ENCODE peak calls at places on chromosomes 7 and 10, in eight cellular contexts. One of them, this sample, is unnamed.

GRCh38 chr10:44173558-44173894 is 211.4 kb downstream of the CXCL12 start:
- DNase-seq in psoas muscle: no peak
- DNase-seq in naive thymus-derived CD8-positive, alpha-beta T cell: no peak
- DNase-seq in islet precursor cell: no peak
- DNase-seq in activated CD4-positive, CD25-positive, alpha-beta regulatory T cell: no peak
- DNase-seq in SHP77: no peak
- DNase-seq in GM18507: no peak
- DNase-seq in smooth muscle cell of the brain vasculature: no peak
- DNase-seq in this sample: no peak

GRCh38 chr7:118153551-118154177 is 30.3 kb upstream of the LSM8 start:
- DNase-seq in psoas muscle: no peak
- DNase-seq in smooth muscle cell of the brain vasculature: no peak
- DNase-seq in naive thymus-derived CD8-positive, alpha-beta T cell: no peak
- DNase-seq in activated CD4-positive, CD25-positive, alpha-beta regulatory T cell: no peak
- DNase-seq in GM18507: peak
- DNase-seq in SHP77: peak
- DNase-seq in islet precursor cell: no peak
- DNase-seq in this sample: peak

GRCh38 chr10:4481192-4481591 is 344.8 kb upstream of the AKR1E2 start:
- DNase-seq in islet precursor cell: no peak
- DNase-seq in GM18507: no peak
- DNase-seq in psoas muscle: no peak
- DNase-seq in SHP77: no peak
- DNase-seq in naive thymus-derived CD8-positive, alpha-beta T cell: no peak
- DNase-seq in smooth muscle cell of the brain vasculature: no peak
- DNase-seq in activated CD4-positive, CD25-positive, alpha-beta regulatory T cell: no peak
- DNase-seq in this sample: no peak

GRCh38 chr7:15723840-15724239 is 37.4 kb upstream of the MEOX2 start:
- DNase-seq in islet precursor cell: no peak
- DNase-seq in smooth muscle cell of the brain vasculature: no peak
- DNase-seq in GM18507: no peak
- DNase-seq in SHP77: no peak
- DNase-seq in activated CD4-positive, CD25-positive, alpha-beta regulatory T cell: no peak
- DNase-seq in psoas muscle: no peak
- DNase-seq in naive thymus-derived CD8-positive, alpha-beta T cell: no peak
- DNase-seq in this sample: no peak

GRCh38 chr7:157774495-157774894 is 437.7 kb downstream of the DNAJB6 start:
- DNase-seq in smooth muscle cell of the brain vasculature: no peak
- DNase-seq in activated CD4-positive, CD25-positive, alpha-beta regulatory T cell: no peak
- DNase-seq in GM18507: no peak
- DNase-seq in psoas muscle: peak
- DNase-seq in islet precursor cell: no peak
- DNase-seq in SHP77: no peak
- DNase-seq in naive thymus-derived CD8-positive, alpha-beta T cell: no peak
- DNase-seq in this sample: no peak

GRCh38 chr10:103716206-103717160 is 138.9 kb downstream of the SH3PXD2A start:
- DNase-seq in smooth muscle cell of the brain vasculature: no peak
- DNase-seq in SHP77: no peak
- DNase-seq in activated CD4-positive, CD25-positive, alpha-beta regulatory T cell: no peak
- DNase-seq in psoas muscle: no peak
- DNase-seq in naive thymus-derived CD8-positive, alpha-beta T cell: no peak
- DNase-seq in islet precursor cell: peak
- DNase-seq in GM18507: no peak
- DNase-seq in this sample: peak

GRCh38 chr10:79403441-79404230 is 41.8 kb downstream of the ZCCHC24 start:
- DNase-seq in islet precursor cell: peak
- DNase-seq in activated CD4-positive, CD25-positive, alpha-beta regulatory T cell: no peak
- DNase-seq in SHP77: peak
- DNase-seq in GM18507: no peak
- DNase-seq in smooth muscle cell of the brain vasculature: no peak
- DNase-seq in psoas muscle: no peak
- DNase-seq in naive thymus-derived CD8-positive, alpha-beta T cell: no peak
- DNase-seq in this sample: peak

GRCh38 chr10:3716093-3716492 is 68.9 kb downstream of the KLF6 start:
- DNase-seq in activated CD4-positive, CD25-positive, alpha-beta regulatory T cell: no peak
- DNase-seq in SHP77: no peak
- DNase-seq in smooth muscle cell of the brain vasculature: no peak
- DNase-seq in naive thymus-derived CD8-positive, alpha-beta T cell: no peak
- DNase-seq in GM18507: no peak
- DNase-seq in psoas muscle: no peak
- DNase-seq in islet precursor cell: no peak
- DNase-seq in this sample: no peak

GRCh38 chr10:103915794-103916193 is 2.2 kb downstream of the STN1 start:
- DNase-seq in GM18507: no peak
- DNase-seq in SHP77: no peak
- DNase-seq in smooth muscle cell of the brain vasculature: no peak
- DNase-seq in islet precursor cell: no peak
- DNase-seq in naive thymus-derived CD8-positive, alpha-beta T cell: no peak
- DNase-seq in psoas muscle: no peak
- DNase-seq in activated CD4-positive, CD25-positive, alpha-beta regulatory T cell: no peak
- DNase-seq in this sample: no peak

GRCh38 chr10:103584216-103585010 is 90.9 kb downstream of the NEURL1 start:
- DNase-seq in activated CD4-positive, CD25-positive, alpha-beta regulatory T cell: peak
- DNase-seq in smooth muscle cell of the brain vasculature: no peak
- DNase-seq in islet precursor cell: no peak
- DNase-seq in naive thymus-derived CD8-positive, alpha-beta T cell: peak
- DNase-seq in GM18507: no peak
- DNase-seq in SHP77: no peak
- DNase-seq in psoas muscle: peak
- DNase-seq in this sample: no peak

GRCh38 chr7:19713676-19714075 is 4.8 kb upstream of the POLR1F start:
- DNase-seq in naive thymus-derived CD8-positive, alpha-beta T cell: no peak
- DNase-seq in islet precursor cell: no peak
- DNase-seq in smooth muscle cell of the brain vasculature: peak
- DNase-seq in activated CD4-positive, CD25-positive, alpha-beta regulatory T cell: peak
- DNase-seq in GM18507: no peak
- DNase-seq in psoas muscle: no peak
- DNase-seq in SHP77: peak
- DNase-seq in this sample: peak

GRCh38 chr10:112209534-112210200 is 26.1 kb upstream of the GPAM start:
- DNase-seq in GM18507: no peak
- DNase-seq in smooth muscle cell of the brain vasculature: no peak
- DNase-seq in islet precursor cell: peak
- DNase-seq in activated CD4-positive, CD25-positive, alpha-beta regulatory T cell: no peak
- DNase-seq in SHP77: no peak
- DNase-seq in naive thymus-derived CD8-positive, alpha-beta T cell: no peak
- DNase-seq in psoas muscle: no peak
- DNase-seq in this sample: no peak

GRCh38 chr10:68333452-68333851 is 724 bp upstream of the PBLD start:
- DNase-seq in naive thymus-derived CD8-positive, alpha-beta T cell: no peak
- DNase-seq in smooth muscle cell of the brain vasculature: no peak
- DNase-seq in activated CD4-positive, CD25-positive, alpha-beta regulatory T cell: no peak
- DNase-seq in islet precursor cell: no peak
- DNase-seq in SHP77: no peak
- DNase-seq in psoas muscle: no peak
- DNase-seq in GM18507: no peak
- DNase-seq in this sample: no peak

GRCh38 chr10:33559105-33559504 is 224.6 kb upstream of the NRP1 start:
- DNase-seq in activated CD4-positive, CD25-positive, alpha-beta regulatory T cell: no peak
- DNase-seq in islet precursor cell: no peak
- DNase-seq in GM18507: no peak
- DNase-seq in SHP77: no peak
- DNase-seq in naive thymus-derived CD8-positive, alpha-beta T cell: no peak
- DNase-seq in psoas muscle: peak
- DNase-seq in smooth muscle cell of the brain vasculature: no peak
- DNase-seq in this sample: no peak

GRCh38 chr10:16384064-16384463 is 52.7 kb upstream of the PTER start:
- DNase-seq in naive thymus-derived CD8-positive, alpha-beta T cell: no peak
- DNase-seq in GM18507: no peak
- DNase-seq in smooth muscle cell of the brain vasculature: no peak
- DNase-seq in psoas muscle: no peak
- DNase-seq in activated CD4-positive, CD25-positive, alpha-beta regulatory T cell: no peak
- DNase-seq in SHP77: peak
- DNase-seq in islet precursor cell: no peak
- DNase-seq in this sample: no peak

GRCh38 chr10:68594405-68594804 is 34.3 kb downstream of the TET1 start:
- DNase-seq in SHP77: no peak
- DNase-seq in psoas muscle: no peak
- DNase-seq in activated CD4-positive, CD25-positive, alpha-beta regulatory T cell: no peak
- DNase-seq in islet precursor cell: peak
- DNase-seq in naive thymus-derived CD8-positive, alpha-beta T cell: no peak
- DNase-seq in GM18507: no peak
- DNase-seq in smooth muscle cell of the brain vasculature: peak
- DNase-seq in this sample: no peak

GRCh38 chr10:43390791-43391190 is 18.2 kb downstream of the HNRNPF start:
- DNase-seq in smooth muscle cell of the brain vasculature: no peak
- DNase-seq in islet precursor cell: peak
- DNase-seq in GM18507: no peak
- DNase-seq in SHP77: no peak
- DNase-seq in naive thymus-derived CD8-positive, alpha-beta T cell: no peak
- DNase-seq in psoas muscle: no peak
- DNase-seq in activated CD4-positive, CD25-positive, alpha-beta regulatory T cell: no peak
- DNase-seq in this sample: peak

GRCh38 chr7:130141161-130141857 is 63.9 kb downstream of the TMEM209 start:
- DNase-seq in SHP77: peak
- DNase-seq in islet precursor cell: peak
- DNase-seq in GM18507: no peak
- DNase-seq in psoas muscle: peak
- DNase-seq in naive thymus-derived CD8-positive, alpha-beta T cell: peak
- DNase-seq in smooth muscle cell of the brain vasculature: peak
- DNase-seq in activated CD4-positive, CD25-positive, alpha-beta regulatory T cell: peak
- DNase-seq in this sample: peak

GRCh38 chr7:70446448-70447143 is 685.3 kb upstream of the GALNT17 start:
- DNase-seq in islet precursor cell: no peak
- DNase-seq in smooth muscle cell of the brain vasculature: no peak
- DNase-seq in activated CD4-positive, CD25-positive, alpha-beta regulatory T cell: no peak
- DNase-seq in SHP77: peak
- DNase-seq in naive thymus-derived CD8-positive, alpha-beta T cell: no peak
- DNase-seq in psoas muscle: no peak
- DNase-seq in GM18507: no peak
- DNase-seq in this sample: no peak

GRCh38 chr10:125377368-125377767 is 217.0 kb upstream of the CTBP2 start:
- DNase-seq in psoas muscle: no peak
- DNase-seq in islet precursor cell: no peak
- DNase-seq in naive thymus-derived CD8-positive, alpha-beta T cell: no peak
- DNase-seq in smooth muscle cell of the brain vasculature: no peak
- DNase-seq in activated CD4-positive, CD25-positive, alpha-beta regulatory T cell: no peak
- DNase-seq in GM18507: no peak
- DNase-seq in SHP77: no peak
- DNase-seq in this sample: no peak

GRCh38 chr10:34862892-34863291 is 47.8 kb upstream of the PARD3 start:
- DNase-seq in smooth muscle cell of the brain vasculature: no peak
- DNase-seq in psoas muscle: no peak
- DNase-seq in activated CD4-positive, CD25-positive, alpha-beta regulatory T cell: no peak
- DNase-seq in islet precursor cell: no peak
- DNase-seq in GM18507: no peak
- DNase-seq in naive thymus-derived CD8-positive, alpha-beta T cell: no peak
- DNase-seq in SHP77: no peak
- DNase-seq in this sample: no peak

GRCh38 chr7:27921081-27921836 is 181.3 kb downstream of the TAX1BP1 start:
- DNase-seq in activated CD4-positive, CD25-positive, alpha-beta regulatory T cell: no peak
- DNase-seq in SHP77: peak
- DNase-seq in smooth muscle cell of the brain vasculature: peak
- DNase-seq in islet precursor cell: peak
- DNase-seq in psoas muscle: no peak
- DNase-seq in GM18507: no peak
- DNase-seq in naive thymus-derived CD8-positive, alpha-beta T cell: no peak
- DNase-seq in this sample: peak

GRCh38 chr10:31606841-31607240 is 287.8 kb downstream of the ZEB1 start:
- DNase-seq in GM18507: no peak
- DNase-seq in SHP77: no peak
- DNase-seq in naive thymus-derived CD8-positive, alpha-beta T cell: no peak
- DNase-seq in activated CD4-positive, CD25-positive, alpha-beta regulatory T cell: no peak
- DNase-seq in smooth muscle cell of the brain vasculature: no peak
- DNase-seq in psoas muscle: no peak
- DNase-seq in islet precursor cell: no peak
- DNase-seq in this sample: no peak

This sample was measured in mesendoderm.